ENCODE peak calls at places on chromosomes 7 and 10, in seven cellular contexts. Y is NCI-H460, D is NCI-H1694 treated with DMSO at 0.1 percent for 48 hours, U is testis, L is astrocyte of the spinal cord, O is amniotic stem cell, P is brain pericyte. M is an unnamed sample.

GRCh38 chr10:116001266-116001857 is 271.6 kb downstream of the GFRA1 start:
- DNase-seq in U (no peak), P (no peak), D (no peak), Y (no peak), L (peak; percentile 3), O (no peak), M (no peak)

GRCh38 chr10:124221356-124222297 is 128.2 kb upstream of the CHST15 start:
- DNase-seq in O (no peak), Y (no peak), L (peak; percentile 73), U (no peak), P (peak; percentile 64), D (no peak), M (no peak)

GRCh38 chr7:123637203-123637602 is 18.5 kb upstream of the LMOD2 start:
- DNase-seq in P (no peak), U (no peak), O (no peak), D (no peak), L (no peak), Y (no peak), M (no peak)

GRCh38 chr7:832292-832967 is at the start of gene SUN1:
- DNase-seq in P (no peak), O (peak; percentile 12), L (peak; percentile 81), D (no peak), U (no peak), Y (no peak), M (no peak)

GRCh38 chr7:29038463-29038862 is 80.3 kb upstream of the TRIL start:
- DNase-seq in Y (no peak), D (no peak), L (peak; percentile 51), U (no peak), O (peak; percentile 22), P (no peak), M (no peak)

GRCh38 chr7:16113058-16113457 is 308.3 kb downstream of the CRPPA start:
- DNase-seq in O (no peak), Y (no peak), D (no peak), L (no peak), P (no peak), U (no peak), M (no peak)

GRCh38 chr7:5637415-5637814 is 144.0 kb downstream of the RNF216 start:
- DNase-seq in Y (no peak), U (no peak), O (no peak), L (no peak), P (no peak), D (no peak), M (no peak)

GRCh38 chr7:71439316-71439715 is 307.4 kb downstream of the GALNT17 start:
- DNase-seq in U (no peak), P (no peak), L (no peak), D (no peak), O (no peak), Y (no peak), M (no peak)

GRCh38 chr10:15168296-15168780 is at the start of gene NMT2:
- DNase-seq in U (no peak), P (peak; percentile 32), O (peak; percentile 84), L (no peak), Y (no peak), D (peak; percentile 61), M (no peak)

GRCh38 chr10:26407406-26407969 is 30.7 kb upstream of the APBB1IP start:
- DNase-seq in D (no peak), O (no peak), U (no peak), L (peak; percentile 3), P (no peak), Y (no peak), M (no peak)

GRCh38 chr10:35059486-35059885 is 30.7 kb downstream of the CUL2 start:
- DNase-seq in U (no peak), Y (no peak), D (no peak), O (no peak), P (no peak), L (no peak), M (no peak)

GRCh38 chr7:148135997-148136396 is 454.6 kb upstream of the C7orf33 start:
- DNase-seq in Y (no peak), P (no peak), D (no peak), O (no peak), L (no peak), U (no peak), M (no peak)

GRCh38 chr7:101957733-101958525 is 140.5 kb downstream of the CUX1 start:
- DNase-seq in Y (no peak), D (no peak), P (no peak), O (no peak), L (no peak), U (no peak), M (no peak)

GRCh38 chr7:16397497-16398210 is 23.7 kb downstream of the CRPPA start:
- DNase-seq in Y (no peak), D (no peak), L (no peak), O (no peak), U (peak; percentile 25), P (no peak), M (no peak)

GRCh38 chr10:133401500-133401899 is 7.5 kb downstream of the MTG1 start:
- DNase-seq in O (no peak), D (no peak), L (no peak), P (no peak), U (no peak), Y (no peak), M (no peak)

M was measured in AG04449.